ENCODE peak calls at places on chromosomes 12 and 14, in ten cellular contexts. One of them, this sample, is unnamed.

GRCh38 chr14:95233702-95234241 is 76.4 kb upstream of the DICER1 start:
- DNase-seq in AG09319: no peak
- DNase-seq in SW 1271: no peak
- DNase-seq in tibial nerve: peak
- DNase-seq in iris pigment epithelial cell: no peak
- DNase-seq in T-helper 22 cell: no peak
- DNase-seq in stimulated activated CD4-positive, alpha-beta T cell treated with anti-CD3 and anti-CD28 coated beads, Interleukin-1b, Interleukin-23, amount 100 ng/mL, for 48 hours: no peak
- DNase-seq in lower lobe of right lung: no peak
- DNase-seq in uterus: no peak
- DNase-seq in fibroblast of pulmonary artery: no peak
- DNase-seq in this sample: no peak

GRCh38 chr12:125220404-125221273 is 155.4 kb downstream of the AACS start:
- DNase-seq in AG09319: no peak
- DNase-seq in SW 1271: no peak
- DNase-seq in tibial nerve: no peak
- DNase-seq in iris pigment epithelial cell: no peak
- DNase-seq in T-helper 22 cell: no peak
- DNase-seq in stimulated activated CD4-positive, alpha-beta T cell treated with anti-CD3 and anti-CD28 coated beads, Interleukin-1b, Interleukin-23, amount 100 ng/mL, for 48 hours: no peak
- DNase-seq in lower lobe of right lung: no peak
- DNase-seq in uterus: no peak
- DNase-seq in fibroblast of pulmonary artery: peak
- DNase-seq in this sample: no peak

GRCh38 chr12:112125250-112125999 is at the start of gene TRAFD1:
- DNase-seq in AG09319: peak
- DNase-seq in SW 1271: peak
- DNase-seq in tibial nerve: peak
- DNase-seq in iris pigment epithelial cell: peak
- DNase-seq in T-helper 22 cell: peak
- DNase-seq in stimulated activated CD4-positive, alpha-beta T cell treated with anti-CD3 and anti-CD28 coated beads, Interleukin-1b, Interleukin-23, amount 100 ng/mL, for 48 hours: peak
- DNase-seq in lower lobe of right lung: peak
- DNase-seq in uterus: peak
- DNase-seq in fibroblast of pulmonary artery: peak
- DNase-seq in this sample: peak

GRCh38 chr14:96238676-96239075 is 17.3 kb upstream of the BDKRB1 start:
- DNase-seq in AG09319: no peak
- DNase-seq in SW 1271: no peak
- DNase-seq in tibial nerve: no peak
- DNase-seq in iris pigment epithelial cell: no peak
- DNase-seq in T-helper 22 cell: no peak
- DNase-seq in stimulated activated CD4-positive, alpha-beta T cell treated with anti-CD3 and anti-CD28 coated beads, Interleukin-1b, Interleukin-23, amount 100 ng/mL, for 48 hours: no peak
- DNase-seq in lower lobe of right lung: no peak
- DNase-seq in uterus: no peak
- DNase-seq in fibroblast of pulmonary artery: no peak
- DNase-seq in this sample: no peak

GRCh38 chr14:27002179-27002578 is 404.3 kb upstream of the NOVA1 start:
- DNase-seq in AG09319: no peak
- DNase-seq in SW 1271: no peak
- DNase-seq in tibial nerve: no peak
- DNase-seq in iris pigment epithelial cell: no peak
- DNase-seq in T-helper 22 cell: no peak
- DNase-seq in stimulated activated CD4-positive, alpha-beta T cell treated with anti-CD3 and anti-CD28 coated beads, Interleukin-1b, Interleukin-23, amount 100 ng/mL, for 48 hours: no peak
- DNase-seq in lower lobe of right lung: no peak
- DNase-seq in uterus: no peak
- DNase-seq in fibroblast of pulmonary artery: no peak
- DNase-seq in this sample: no peak

GRCh38 chr12:46774011-46774633 is 51.7 kb downstream of the SLC38A4 start:
- DNase-seq in AG09319: no peak
- DNase-seq in SW 1271: no peak
- DNase-seq in tibial nerve: no peak
- DNase-seq in iris pigment epithelial cell: peak
- DNase-seq in T-helper 22 cell: no peak
- DNase-seq in stimulated activated CD4-positive, alpha-beta T cell treated with anti-CD3 and anti-CD28 coated beads, Interleukin-1b, Interleukin-23, amount 100 ng/mL, for 48 hours: no peak
- DNase-seq in lower lobe of right lung: no peak
- DNase-seq in uterus: no peak
- DNase-seq in fibroblast of pulmonary artery: peak
- DNase-seq in this sample: no peak

GRCh38 chr12:76220980-76221379 is 127.2 kb downstream of the BBS10 start:
- DNase-seq in AG09319: no peak
- DNase-seq in SW 1271: no peak
- DNase-seq in tibial nerve: no peak
- DNase-seq in iris pigment epithelial cell: no peak
- DNase-seq in T-helper 22 cell: no peak
- DNase-seq in stimulated activated CD4-positive, alpha-beta T cell treated with anti-CD3 and anti-CD28 coated beads, Interleukin-1b, Interleukin-23, amount 100 ng/mL, for 48 hours: no peak
- DNase-seq in lower lobe of right lung: no peak
- DNase-seq in uterus: no peak
- DNase-seq in fibroblast of pulmonary artery: peak
- DNase-seq in this sample: no peak

GRCh38 chr12:108805136-108805535 is 52.2 kb downstream of the SSH1 start:
- DNase-seq in AG09319: no peak
- DNase-seq in SW 1271: no peak
- DNase-seq in tibial nerve: no peak
- DNase-seq in iris pigment epithelial cell: peak
- DNase-seq in T-helper 22 cell: no peak
- DNase-seq in stimulated activated CD4-positive, alpha-beta T cell treated with anti-CD3 and anti-CD28 coated beads, Interleukin-1b, Interleukin-23, amount 100 ng/mL, for 48 hours: no peak
- DNase-seq in lower lobe of right lung: no peak
- DNase-seq in uterus: no peak
- DNase-seq in fibroblast of pulmonary artery: peak
- DNase-seq in this sample: no peak

GRCh38 chr12:103379670-103380069 is 116.1 kb downstream of the C12orf42 start:
- DNase-seq in AG09319: no peak
- DNase-seq in SW 1271: no peak
- DNase-seq in tibial nerve: no peak
- DNase-seq in iris pigment epithelial cell: no peak
- DNase-seq in T-helper 22 cell: no peak
- DNase-seq in stimulated activated CD4-positive, alpha-beta T cell treated with anti-CD3 and anti-CD28 coated beads, Interleukin-1b, Interleukin-23, amount 100 ng/mL, for 48 hours: no peak
- DNase-seq in lower lobe of right lung: no peak
- DNase-seq in uterus: no peak
- DNase-seq in fibroblast of pulmonary artery: no peak
- DNase-seq in this sample: no peak

GRCh38 chr14:54502602-54503001 is 7.1 kb upstream of the CGRRF1 start:
- DNase-seq in AG09319: no peak
- DNase-seq in SW 1271: no peak
- DNase-seq in tibial nerve: no peak
- DNase-seq in iris pigment epithelial cell: no peak
- DNase-seq in T-helper 22 cell: no peak
- DNase-seq in stimulated activated CD4-positive, alpha-beta T cell treated with anti-CD3 and anti-CD28 coated beads, Interleukin-1b, Interleukin-23, amount 100 ng/mL, for 48 hours: no peak
- DNase-seq in lower lobe of right lung: no peak
- DNase-seq in uterus: no peak
- DNase-seq in fibroblast of pulmonary artery: no peak
- DNase-seq in this sample: no peak

GRCh38 chr14:91315844-91316267 is 71.4 kb upstream of the GPR68 start:
- DNase-seq in AG09319: no peak
- DNase-seq in SW 1271: no peak
- DNase-seq in tibial nerve: no peak
- DNase-seq in iris pigment epithelial cell: no peak
- DNase-seq in T-helper 22 cell: peak
- DNase-seq in stimulated activated CD4-positive, alpha-beta T cell treated with anti-CD3 and anti-CD28 coated beads, Interleukin-1b, Interleukin-23, amount 100 ng/mL, for 48 hours: peak
- DNase-seq in lower lobe of right lung: no peak
- DNase-seq in uterus: no peak
- DNase-seq in fibroblast of pulmonary artery: no peak
- DNase-seq in this sample: no peak

GRCh38 chr14:91295276-91295845 is 50.9 kb upstream of the GPR68 start:
- DNase-seq in AG09319: no peak
- DNase-seq in SW 1271: no peak
- DNase-seq in tibial nerve: no peak
- DNase-seq in iris pigment epithelial cell: no peak
- DNase-seq in T-helper 22 cell: no peak
- DNase-seq in stimulated activated CD4-positive, alpha-beta T cell treated with anti-CD3 and anti-CD28 coated beads, Interleukin-1b, Interleukin-23, amount 100 ng/mL, for 48 hours: no peak
- DNase-seq in lower lobe of right lung: peak
- DNase-seq in uterus: no peak
- DNase-seq in fibroblast of pulmonary artery: no peak
- DNase-seq in this sample: no peak

GRCh38 chr12:75996907-75997447 is 34.6 kb downstream of the PHLDA1 start:
- DNase-seq in AG09319: no peak
- DNase-seq in SW 1271: no peak
- DNase-seq in tibial nerve: no peak
- DNase-seq in iris pigment epithelial cell: no peak
- DNase-seq in T-helper 22 cell: no peak
- DNase-seq in stimulated activated CD4-positive, alpha-beta T cell treated with anti-CD3 and anti-CD28 coated beads, Interleukin-1b, Interleukin-23, amount 100 ng/mL, for 48 hours: no peak
- DNase-seq in lower lobe of right lung: no peak
- DNase-seq in uterus: no peak
- DNase-seq in fibroblast of pulmonary artery: peak
- DNase-seq in this sample: no peak

GRCh38 chr12:76010732-76011458 is 20.7 kb downstream of the PHLDA1 start:
- DNase-seq in AG09319: no peak
- DNase-seq in SW 1271: no peak
- DNase-seq in tibial nerve: no peak
- DNase-seq in iris pigment epithelial cell: no peak
- DNase-seq in T-helper 22 cell: no peak
- DNase-seq in stimulated activated CD4-positive, alpha-beta T cell treated with anti-CD3 and anti-CD28 coated beads, Interleukin-1b, Interleukin-23, amount 100 ng/mL, for 48 hours: no peak
- DNase-seq in lower lobe of right lung: no peak
- DNase-seq in uterus: no peak
- DNase-seq in fibroblast of pulmonary artery: peak
- DNase-seq in this sample: no peak

This sample was measured in HCT116.